ENCODE peak calls at places on chromosomes 7 and 10, in six cellular contexts. One of them, this sample, is unnamed. For H3K36me3, the result is how much of the 10 kb centered on the place peaks cover.

GRCh38 chr7:114977277-114977676 is 55.4 kb downstream of the MDFIC start:
- DNase-seq in Peyer's patch: no peak
- DNase-seq in breast epithelium: no peak
- DNase-seq in tibial artery: no peak
- DNase-seq in uterus: no peak
- DNase-seq in naive thymus-derived CD4-positive, alpha-beta T cell: no peak
- DNase-seq in this sample: no peak

GRCh38 chr10:103470755-103471653 is 8.0 kb downstream of the CALHM3 start:
- DNase-seq in naive thymus-derived CD4-positive, alpha-beta T cell: peak
- DNase-seq in tibial artery: peak
- DNase-seq in uterus: no peak
- DNase-seq in breast epithelium: no peak
- DNase-seq in Peyer's patch: peak
- DNase-seq in this sample: no peak

GRCh38 chr7:24965831-24966708 is 13.9 kb downstream of the OSBPL3 start:
- DNase-seq in tibial artery: peak
- DNase-seq in Peyer's patch: peak
- DNase-seq in uterus: no peak
- DNase-seq in breast epithelium: no peak
- DNase-seq in naive thymus-derived CD4-positive, alpha-beta T cell: peak
- DNase-seq in this sample: peak

GRCh38 chr7:41224063-41224763 is 478.7 kb downstream of the INHBA start:
- DNase-seq in naive thymus-derived CD4-positive, alpha-beta T cell: no peak
- DNase-seq in tibial artery: no peak
- DNase-seq in uterus: no peak
- DNase-seq in Peyer's patch: no peak
- DNase-seq in breast epithelium: no peak
- DNase-seq in this sample: no peak

GRCh38 chr10:88165849-88166271 is 302.4 kb downstream of the PTEN start:
- DNase-seq in uterus: no peak
- DNase-seq in Peyer's patch: no peak
- DNase-seq in naive thymus-derived CD4-positive, alpha-beta T cell: no peak
- DNase-seq in tibial artery: no peak
- DNase-seq in breast epithelium: no peak
- DNase-seq in this sample: no peak

GRCh38 chr10:97548828-97549455 is 23.6 kb upstream of the ANKRD2 start:
- DNase-seq in uterus: no peak
- DNase-seq in Peyer's patch: no peak
- DNase-seq in tibial artery: no peak
- DNase-seq in naive thymus-derived CD4-positive, alpha-beta T cell: no peak
- DNase-seq in breast epithelium: no peak
- DNase-seq in this sample: no peak

GRCh38 chr7:155491812-155492211 is 33.9 kb downstream of the EN2 start:
- DNase-seq in tibial artery: no peak
- DNase-seq in naive thymus-derived CD4-positive, alpha-beta T cell: no peak
- DNase-seq in breast epithelium: no peak
- DNase-seq in Peyer's patch: no peak
- DNase-seq in uterus: no peak
- DNase-seq in this sample: no peak

GRCh38 chr10:103790580-103790979 is 64.8 kb downstream of the SH3PXD2A start:
- DNase-seq in naive thymus-derived CD4-positive, alpha-beta T cell: no peak
- DNase-seq in tibial artery: no peak
- DNase-seq in uterus: no peak
- DNase-seq in Peyer's patch: no peak
- DNase-seq in breast epithelium: no peak
- DNase-seq in this sample: no peak

GRCh38 chr10:18738835-18739234 is 79.6 kb downstream of the ARL5B start:
- DNase-seq in tibial artery: no peak
- DNase-seq in uterus: no peak
- DNase-seq in Peyer's patch: no peak
- DNase-seq in naive thymus-derived CD4-positive, alpha-beta T cell: no peak
- DNase-seq in breast epithelium: no peak
- DNase-seq in this sample: no peak

GRCh38 chr10:90560331-90560730 is 297.5 kb downstream of the HTR7 start:
- DNase-seq in uterus: no peak
- DNase-seq in naive thymus-derived CD4-positive, alpha-beta T cell: no peak
- DNase-seq in tibial artery: no peak
- DNase-seq in Peyer's patch: no peak
- DNase-seq in breast epithelium: no peak
- DNase-seq in this sample: no peak

GRCh38 chr7:30369879-30370278 is 85.5 kb downstream of the ZNRF2 start:
- DNase-seq in Peyer's patch: no peak
- DNase-seq in naive thymus-derived CD4-positive, alpha-beta T cell: no peak
- DNase-seq in breast epithelium: no peak
- DNase-seq in uterus: no peak
- DNase-seq in tibial artery: no peak
- DNase-seq in this sample: no peak
- H3K27ac ChIP-seq in Peyer's patch: no peak
- H3K27ac ChIP-seq in naive thymus-derived CD4-positive, alpha-beta T cell: no peak
- H3K27ac ChIP-seq in breast epithelium: no peak
- H3K27ac ChIP-seq in uterus: no peak
- H3K27ac ChIP-seq in tibial artery: no peak
- H3K27ac ChIP-seq in this sample: no peak

GRCh38 chr7:98286093-98286525 is 4.6 kb downstream of the BRI3 start:
- DNase-seq in uterus: peak
- DNase-seq in naive thymus-derived CD4-positive, alpha-beta T cell: no peak
- DNase-seq in breast epithelium: peak
- DNase-seq in tibial artery: peak
- DNase-seq in Peyer's patch: peak
- DNase-seq in this sample: peak
- H3K36me3 ChIP-seq in uterus: under half
- H3K36me3 ChIP-seq in naive thymus-derived CD4-positive, alpha-beta T cell: under half
- H3K36me3 ChIP-seq in breast epithelium: under half
- H3K36me3 ChIP-seq in tibial artery: under half
- H3K36me3 ChIP-seq in Peyer's patch: under half
- H3K36me3 ChIP-seq in this sample: under half

DNA sequence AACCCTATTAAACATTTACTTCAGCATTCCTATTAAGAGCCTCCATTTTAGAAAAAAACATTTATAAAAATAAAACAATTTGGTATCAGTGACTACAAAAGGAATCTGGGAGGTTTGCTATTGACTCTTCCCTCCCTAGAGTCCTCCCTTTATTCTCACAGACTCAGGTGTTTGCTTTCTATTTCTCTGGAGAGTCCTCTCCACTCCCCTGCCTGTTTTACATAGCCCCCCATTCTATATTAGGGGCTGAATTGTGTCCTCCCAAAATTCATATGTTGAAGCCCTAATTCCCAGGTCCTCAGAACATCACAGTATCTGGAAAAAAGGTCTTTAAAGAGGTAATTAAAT is 69.8 kb downstream of the COA1 start:
- DNase-seq in tibial artery: no peak
- DNase-seq in Peyer's patch: no peak
- DNase-seq in uterus: no peak
- DNase-seq in naive thymus-derived CD4-positive, alpha-beta T cell: no peak
- DNase-seq in breast epithelium: no peak
- DNase-seq in this sample: no peak
- H3K4me3 ChIP-seq in tibial artery: no peak
- H3K4me3 ChIP-seq in Peyer's patch: no peak
- H3K4me3 ChIP-seq in uterus: no peak
- H3K4me3 ChIP-seq in naive thymus-derived CD4-positive, alpha-beta T cell: no peak
- H3K4me3 ChIP-seq in breast epithelium: no peak
- H3K4me3 ChIP-seq in this sample: no peak

DNA sequence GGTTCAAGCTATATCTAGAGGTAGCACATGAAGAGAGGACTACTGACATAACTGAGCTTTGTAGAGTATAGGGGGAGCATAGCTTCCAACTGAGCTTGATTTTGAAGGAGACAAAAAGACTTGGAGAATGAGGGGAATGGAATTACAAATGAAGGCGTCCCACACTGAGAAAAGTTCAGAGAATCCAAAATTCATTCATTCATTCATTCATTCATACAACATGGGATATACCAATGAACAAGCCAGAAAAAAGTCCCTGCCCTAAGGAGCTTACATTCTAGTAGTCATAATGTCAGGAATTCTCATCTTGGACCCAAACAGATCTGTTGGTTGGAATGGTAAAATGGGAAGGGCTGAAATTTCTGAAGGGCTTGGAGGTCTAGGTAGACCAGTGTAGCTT is 62.0 kb downstream of the ENTPD1 start:
- DNase-seq in Peyer's patch: no peak
- DNase-seq in naive thymus-derived CD4-positive, alpha-beta T cell: no peak
- DNase-seq in breast epithelium: no peak
- DNase-seq in tibial artery: no peak
- DNase-seq in uterus: no peak
- DNase-seq in this sample: no peak
- H3K27ac ChIP-seq in Peyer's patch: no peak
- H3K27ac ChIP-seq in naive thymus-derived CD4-positive, alpha-beta T cell: no peak
- H3K27ac ChIP-seq in breast epithelium: peak
- H3K27ac ChIP-seq in tibial artery: no peak
- H3K27ac ChIP-seq in uterus: peak
- H3K27ac ChIP-seq in this sample: no peak

DNA sequence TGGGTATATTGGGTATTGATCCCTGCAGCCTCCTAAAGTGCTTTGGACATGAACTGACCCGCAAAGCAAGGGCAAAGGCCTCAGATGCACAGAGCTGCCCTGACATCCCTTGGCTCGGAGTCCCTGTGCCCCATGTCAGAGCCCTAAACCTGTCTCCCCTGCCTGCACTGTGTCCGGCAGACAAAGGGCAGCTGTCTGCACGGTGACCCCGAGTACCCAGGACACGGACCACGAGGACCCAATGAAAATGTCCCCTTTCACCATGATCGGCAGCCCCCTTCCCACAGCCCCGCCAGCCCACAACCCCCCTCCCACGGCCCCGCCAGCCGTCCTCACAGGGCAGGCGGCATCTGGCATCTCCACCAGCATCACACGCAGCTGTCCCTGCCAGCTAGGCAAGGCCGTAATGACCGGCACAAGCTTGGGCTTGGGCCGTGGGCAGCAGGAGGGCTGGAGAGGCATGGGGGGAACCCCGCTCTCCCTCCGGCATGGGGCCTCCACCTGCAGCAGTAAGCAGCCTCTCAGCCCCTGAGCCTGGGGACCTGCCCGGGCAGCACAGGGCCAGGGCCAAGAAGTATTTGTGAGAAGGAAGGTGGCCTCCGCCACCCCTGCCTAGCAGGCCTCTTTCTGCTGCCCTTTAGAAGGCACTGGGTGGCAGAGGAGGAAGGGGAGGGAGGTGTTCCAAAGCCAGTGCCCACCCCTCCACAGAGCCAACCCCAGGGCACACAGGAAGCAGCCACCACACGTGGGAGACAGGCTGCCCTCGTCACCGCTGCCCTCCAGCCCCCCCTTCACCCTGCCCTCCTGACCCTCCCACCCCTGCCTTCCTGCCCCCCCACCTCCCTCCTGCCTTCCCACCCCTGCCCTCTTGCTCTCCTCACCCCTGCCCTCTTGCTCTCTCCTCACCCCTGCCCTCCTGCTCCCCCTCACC is 10.1 kb downstream of the NUDT1 start:
- DNase-seq in breast epithelium: no peak
- DNase-seq in tibial artery: no peak
- DNase-seq in uterus: no peak
- DNase-seq in naive thymus-derived CD4-positive, alpha-beta T cell: no peak
- DNase-seq in Peyer's patch: no peak
- DNase-seq in this sample: no peak
- H3K36me3 ChIP-seq in breast epithelium: under half
- H3K36me3 ChIP-seq in tibial artery: under half
- H3K36me3 ChIP-seq in uterus: under half
- H3K36me3 ChIP-seq in naive thymus-derived CD4-positive, alpha-beta T cell: under half
- H3K36me3 ChIP-seq in Peyer's patch: under half
- H3K36me3 ChIP-seq in this sample: under half

This sample was measured in pancreas.